ENCODE peak calls at places on chromosomes 11 and 22, in five cellular contexts. O is BE2C, Q is caudate nucleus, R is A549, M is left ventricle myocardium inferior. W is an unnamed sample.
A peak's percentile ranks its signal among the peaks of the same experiment; 100 is the strongest.

GRCh38 chr22:49454726-49455125 is 372.9 kb downstream of the BRD1 start:
- DNase-seq in O (no peak), Q (no peak), R (no peak), M (no peak), W (no peak)

GRCh38 chr11:100830978-100831732 is 144.1 kb downstream of the ARHGAP42 start:
- DNase-seq in O (no peak), Q (no peak), R (peak; percentile 23), M (no peak), W (no peak)

GRCh38 chr22:26756675-26757293 is 99.4 kb downstream of the MIAT start:
- DNase-seq in O (peak; percentile 75), Q (peak; percentile 42), R (no peak), M (peak; percentile 55), W (peak; percentile 42)

GRCh38 chr11:130765951-130766649 is 150.2 kb downstream of the SNX19 start:
- DNase-seq in O (no peak), Q (no peak), R (no peak), M (no peak), W (no peak)

GRCh38 chr11:125170406-125171031 is 6.0 kb downstream of the PKNOX2 start:
- DNase-seq in O (no peak), Q (no peak), R (no peak), M (peak; percentile 80), W (no peak)

GRCh38 chr11:124841765-124842700 is 23.2 kb upstream of the ROBO3 start:
- DNase-seq in O (no peak), Q (no peak), R (no peak), M (no peak), W (peak; percentile 45)

GRCh38 chr11:27416568-27417176 is 53.7 kb upstream of the CCDC34 start:
- DNase-seq in O (no peak), Q (no peak), R (no peak), M (no peak), W (no peak)

GRCh38 chr11:14924291-14924690 is 32.3 kb upstream of the CYP2R1 start:
- DNase-seq in O (no peak), Q (no peak), R (no peak), M (no peak), W (no peak)

GRCh38 chr11:90594658-90595057 is 371.8 kb upstream of the CHORDC1 start:
- DNase-seq in O (peak; percentile 54), Q (no peak), R (peak; percentile 6), M (no peak), W (no peak)

GRCh38 chr22:19062139-19062789 is 59.9 kb downstream of the DGCR2 start:
- DNase-seq in O (no peak), Q (no peak), R (no peak), M (no peak), W (no peak)

GRCh38 chr11:13962562-13963168 is at the start of gene SPON1:
- DNase-seq in O (no peak), Q (peak; percentile 46), R (no peak), M (peak; percentile 46), W (peak; percentile 52)

W was measured in putamen.